ENCODE peak calls at places on chromosomes 3 and 15, in nine cellular contexts. I is body of pancreas; S is SK-N-SH treated with all-trans-retinoic acid at 6 μM for 48 hours; B is effector memory CD8-positive, alpha-beta T cell; H is stimulated activated naive CD8-positive, alpha-beta T cell treated with anti-CD3 and anti-CD28 coated beads, Interleukin-15, amount 100 ng/mL, for 72 hours; J is T-cell; Q is GM23338; D is activated T-cell treated with anti-CD3 and anti-CD28 coated beads, Interleukin-2, amount 50 U/mL, for 4 hours; N is upper lobe of right lung. M is an unnamed sample.

GRCh38 chr3:71006810-71007785 is 576.4 kb downstream of the FOXP1 start:
- ATAC-seq in B (peak), N (peak), H (no peak), S (peak), J (no peak), D (no peak), I (peak), Q (peak), M (no peak)

GRCh38 chr15:85394552-85395333 is 14.3 kb downstream of the AKAP13 start:
- ATAC-seq in I (peak), B (no peak), Q (no peak), S (peak), N (no peak), J (no peak), D (no peak), H (no peak), M (no peak)

GRCh38 chr3:112555535-112556170 is 6.1 kb downstream of the ATG3 start:
- ATAC-seq in D (peak), J (no peak), H (peak), S (no peak), Q (no peak), N (no peak), I (peak), B (peak), M (peak)

GRCh38 chr15:90603893-90604292 is 74.2 kb downstream of the CRTC3 start:
- ATAC-seq in D (no peak), J (peak), N (peak), S (peak), I (no peak), B (peak), Q (peak), H (peak), M (peak)

GRCh38 chr3:170258105-170258487 is 35.9 kb downstream of the PRKCI start:
- ATAC-seq in N (no peak), Q (peak), S (no peak), H (peak), D (no peak), B (no peak), I (no peak), J (no peak), M (peak)

GRCh38 chr15:74179983-74180688 is 6.6 kb downstream of the ISLR start:
- ATAC-seq in D (no peak), I (no peak), H (no peak), J (no peak), S (peak), B (no peak), N (no peak), Q (no peak), M (no peak)

GRCh38 chr3:138960417-138960852 is 13.4 kb downstream of the FOXL2NB start:
- ATAC-seq in Q (peak), I (no peak), S (no peak), B (no peak), J (peak), D (no peak), H (peak), N (no peak), M (no peak)

GRCh38 chr3:45992133-45992729 is 3.4 kb downstream of the FYCO1 start:
- ATAC-seq in D (no peak), Q (peak), N (no peak), J (no peak), B (no peak), I (no peak), H (no peak), S (no peak), M (no peak)

GRCh38 chr3:61182648-61183047 is 68.6 kb downstream of the FHIT start:
- ATAC-seq in N (no peak), J (no peak), S (no peak), Q (no peak), D (no peak), H (peak), I (no peak), B (no peak), M (peak)